ENCODE peak calls at places on chromosome 20, in nine cellular contexts. B is CD8-positive, alpha-beta T cell; E is K562; Q is CD8-positive, alpha-beta memory T cell; W is small intestine; X is stomach; T is heart right ventricle; A is mesendoderm; O is tibial nerve. H is an unnamed sample.

GRCh38 chr20:56601166-56601565 is 27.9 kb upstream of the TFAP2C start:
- DNase-seq in T (no peak), B (no peak), Q (no peak), A (no peak), X (no peak), E (no peak), O (no peak), W (no peak), H (no peak)

GRCh38 chr20:23180451-23180921 is 94.4 kb upstream of the CD93 start:
- DNase-seq in X (no peak), A (no peak), T (peak; percentile 90), Q (no peak), W (no peak), O (peak; percentile 79), E (peak; percentile 52), B (no peak), H (peak; percentile 89)

GRCh38 chr20:58001381-58001780 is 227.1 kb downstream of the ANKRD60 start:
- DNase-seq in X (no peak), W (no peak), Q (no peak), T (no peak), A (no peak), E (no peak), O (no peak), B (no peak), H (peak; percentile 71)

GRCh38 chr20:20411382-20411781 is 43.5 kb downstream of the INSM1 start:
- DNase-seq in A (peak; percentile 23), B (no peak), O (no peak), T (no peak), Q (no peak), X (no peak), W (no peak), E (no peak), H (no peak)

GRCh38 chr20:62238569-62239277 is 402 bp downstream of the OSBPL2 start:
- DNase-seq in W (peak; percentile 58), B (no peak), X (peak; percentile 41), T (no peak), O (no peak), E (peak; percentile 29), Q (no peak), A (no peak), H (peak; percentile 31)

GRCh38 chr20:22729616-22730236 is 145.4 kb upstream of the FOXA2 start:
- DNase-seq in O (no peak), X (no peak), T (no peak), A (no peak), B (no peak), E (peak; percentile 3), W (no peak), Q (no peak), H (no peak)

GRCh38 chr20:20329564-20329963 is 38.3 kb upstream of the INSM1 start:
- DNase-seq in B (no peak), Q (no peak), A (no peak), X (no peak), T (no peak), E (no peak), O (no peak), W (no peak), H (no peak)

GRCh38 chr20:49367113-49367512 is 89.3 kb upstream of the ZNFX1 start:
- DNase-seq in T (no peak), B (no peak), W (no peak), O (no peak), A (no peak), E (no peak), Q (no peak), X (no peak), H (no peak)

DNA sequence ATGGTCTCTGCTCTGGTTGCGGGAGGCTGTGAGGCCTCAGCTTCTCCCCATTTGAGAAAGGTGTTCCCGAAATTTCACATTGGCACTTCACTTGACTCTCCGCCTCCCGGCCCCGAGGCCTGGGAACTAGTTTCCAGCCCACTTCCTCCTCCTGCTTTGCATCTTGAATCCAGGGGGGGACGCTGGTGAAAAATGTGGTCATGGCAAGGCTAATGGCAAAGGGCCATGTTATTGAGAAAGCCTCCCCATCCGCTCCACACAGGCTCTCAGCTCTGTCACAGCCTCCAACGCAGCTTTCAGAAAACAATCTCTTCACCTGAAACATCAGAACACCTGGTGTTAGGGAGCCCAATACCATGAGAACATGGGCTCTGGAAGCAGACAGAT is 5.6 kb downstream of the PLAGL2 start:
- DNase-seq in W (no peak), Q (no peak), E (no peak), A (no peak), O (no peak), T (no peak), X (no peak), B (no peak), H (no peak)
- H3K4me1 ChIP-seq in W (peaks cover 8% of the 10 kb centered on the region), Q (peaks cover 39% of the 10 kb centered on the region), E (peaks cover 32% of the 10 kb centered on the region), A (peaks cover 7% of the 10 kb centered on the region), O (peaks cover 37% of the 10 kb centered on the region), T (peaks cover 60% of the 10 kb centered on the region), X (peaks cover 64% of the 10 kb centered on the region), B (peaks cover 36% of the 10 kb centered on the region), H (peaks cover 40% of the 10 kb centered on the region)

GRCh38 chr20:41169791-41170351 is 32.5 kb downstream of the PLCG1 start:
- DNase-seq in T (no peak), X (no peak), A (no peak), Q (peak; percentile 29), E (no peak), O (no peak), W (no peak), B (no peak), H (no peak)

GRCh38 chr20:41173161-41173721 is 35.9 kb downstream of the PLCG1 start:
- DNase-seq in E (peak; percentile 78), T (peak; percentile 89), Q (peak; percentile 68), X (peak; percentile 82), O (peak; percentile 94), W (peak; percentile 71), A (peak; percentile 73), B (peak; percentile 55), H (peak; percentile 88)

GRCh38 chr20:41170386-41171105 is 33.2 kb downstream of the PLCG1 start:
- DNase-seq in X (no peak), Q (no peak), O (no peak), T (no peak), W (no peak), B (no peak), E (no peak), A (no peak), H (no peak)

GRCh38 chr20:41172296-41173140 is 35.2 kb downstream of the PLCG1 start:
- DNase-seq in O (no peak), W (no peak), X (peak; percentile 25), E (no peak), B (no peak), Q (no peak), A (no peak), T (peak; percentile 14), H (peak; percentile 23)

DNA sequence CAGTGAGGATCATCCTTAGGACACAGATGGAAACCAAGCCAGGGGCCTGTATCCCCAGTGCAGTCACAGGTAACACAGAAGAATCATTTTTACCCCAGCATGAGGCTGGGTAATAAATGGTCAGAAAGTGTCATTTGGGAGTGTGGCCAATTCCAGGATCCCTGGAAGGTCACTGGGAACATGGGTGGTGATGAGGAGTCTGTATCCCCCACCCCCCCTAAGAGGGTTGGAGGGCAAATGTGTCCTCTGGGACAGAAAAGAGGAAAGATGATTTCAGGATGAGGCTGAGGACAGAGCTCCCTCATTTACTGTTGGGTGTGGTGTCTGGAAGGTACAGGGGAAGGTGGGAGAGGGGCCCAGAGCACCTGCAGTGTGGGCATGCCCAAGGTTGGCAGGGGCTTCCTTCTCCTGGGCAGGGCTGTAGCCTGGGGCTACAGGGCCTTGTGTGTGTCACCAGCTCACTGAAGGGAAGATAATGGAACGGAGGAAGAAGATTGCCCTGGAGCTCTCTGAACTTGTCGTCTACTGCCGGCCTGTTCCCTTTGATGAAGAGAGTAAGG is 34.5 kb downstream of the PLCG1 start:
- DNase-seq in Q (no peak), O (no peak), A (no peak), X (peak; percentile 0), B (no peak), T (no peak), W (no peak), E (no peak), H (peak; percentile 3)
- H3K36me3 ChIP-seq in Q (peaks cover 82% of the 10 kb centered on the region), O (no peaks in the 10 kb centered on the region), A (peaks cover 52% of the 10 kb centered on the region), X (peaks cover 89% of the 10 kb centered on the region), B (peaks cover 83% of the 10 kb centered on the region), T (peaks cover 61% of the 10 kb centered on the region), W (peaks cover 43% of the 10 kb centered on the region), E (peaks cover 83% of the 10 kb centered on the region), H (no peaks in the 10 kb centered on the region)

DNA sequence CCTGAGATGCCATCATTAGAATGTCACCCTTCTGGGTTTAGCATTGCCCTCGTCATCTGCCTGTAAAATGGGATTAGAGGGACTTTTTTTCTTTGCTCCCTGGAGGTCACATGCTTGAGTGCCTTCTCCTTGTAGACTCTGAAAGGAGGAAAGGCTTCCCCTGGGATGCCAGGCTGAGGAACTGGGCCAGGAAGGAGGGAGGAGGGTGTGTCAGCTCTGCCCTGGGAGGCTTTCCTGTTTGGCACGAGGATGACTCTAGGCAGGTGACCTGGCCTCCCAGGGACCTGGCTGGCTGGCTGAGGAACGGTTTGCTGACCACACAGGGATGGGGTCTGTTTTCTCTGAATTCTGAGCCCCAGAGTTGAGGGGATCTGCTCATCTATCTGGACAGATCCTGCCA is 137.9 kb upstream of the RNF24 start:
- DNase-seq in O (no peak), B (no peak), X (peak; percentile 80), W (peak; percentile 53), Q (no peak), E (no peak), T (no peak), A (no peak), H (no peak)
- H3K4me3 ChIP-seq in O (no peak overlapping the region), B (no peak overlapping the region), X (no peak overlapping the region), W (no peak overlapping the region), Q (no peak overlapping the region), E (no peak overlapping the region), T (no peak overlapping the region), A (no peak overlapping the region), H (no peak overlapping the region)

GRCh38 chr20:31569163-31570020 is 35.7 kb upstream of the ID1 start:
- DNase-seq in O (peak; percentile 71), X (peak; percentile 68), Q (peak; percentile 71), A (peak; percentile 71), T (peak; percentile 53), W (peak; percentile 68), B (peak; percentile 51), E (peak; percentile 66), H (peak; percentile 61)

GRCh38 chr20:31570735-31571617 is 34.1 kb upstream of the ID1 start:
- DNase-seq in Q (no peak), T (no peak), O (peak; percentile 18), W (no peak), B (no peak), X (no peak), E (no peak), A (no peak), H (no peak)

GRCh38 chr20:31568041-31568731 is 36.9 kb upstream of the ID1 start:
- DNase-seq in W (no peak), E (no peak), X (no peak), O (no peak), A (no peak), T (no peak), B (no peak), Q (no peak), H (no peak)

GRCh38 chr20:31568773-31569162 is 36.3 kb upstream of the ID1 start:
- DNase-seq in E (no peak), A (no peak), O (no peak), X (no peak), T (no peak), Q (no peak), W (no peak), B (no peak), H (no peak)

DNA sequence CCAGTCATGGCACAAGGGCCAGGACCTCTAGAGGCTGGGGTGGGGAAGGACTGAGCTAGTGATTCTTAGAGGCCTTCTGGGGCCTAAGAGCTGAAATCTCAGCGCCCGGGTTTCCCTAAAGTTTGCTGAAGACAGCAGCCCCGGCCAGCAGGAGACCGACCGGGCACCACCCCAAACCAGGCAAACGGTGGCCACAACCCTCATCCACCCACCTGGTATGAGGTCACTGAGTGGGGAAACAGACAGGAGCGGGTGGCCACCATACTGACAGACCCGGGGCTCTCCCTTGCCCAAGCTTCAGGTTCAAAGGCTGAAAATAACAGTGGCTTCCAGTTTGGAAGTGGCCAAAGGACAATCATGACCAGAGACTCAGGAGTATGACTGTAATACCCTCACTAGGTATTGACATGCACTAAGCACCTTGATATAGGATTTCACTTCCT is 35.0 kb upstream of the ID1 start:
- DNase-seq in X (no peak), O (no peak), E (no peak), A (no peak), B (no peak), T (no peak), W (peak; percentile 46), Q (no peak), H (no peak)
- H3K4me1 ChIP-seq in X (peaks cover 55% of the 10 kb centered on the region), O (peaks cover 39% of the 10 kb centered on the region), E (peaks cover 15% of the 10 kb centered on the region), A (peaks cover 11% of the 10 kb centered on the region), B (peaks cover 12% of the 10 kb centered on the region), T (peaks cover 39% of the 10 kb centered on the region), W (peaks cover 6% of the 10 kb centered on the region), Q (peaks cover 14% of the 10 kb centered on the region), H (peaks cover 9% of the 10 kb centered on the region)

H was measured in testis.